ENCODE peak calls at places on chromosomes 13 and 19, in five cellular contexts. A is testis, Q is mesendoderm, L is aorta, W is PC-9. I is an unnamed sample.

GRCh38 chr13:22505489-22505888 is 675.3 kb upstream of the SGCG start:
- DNase-seq in A (peak), Q (no peak), L (no peak), W (no peak), I (no peak)

GRCh38 chr19:19558055-19558454 is 20.0 kb downstream of the CILP2 start:
- DNase-seq in A (no peak), Q (no peak), L (no peak), W (no peak), I (no peak)

GRCh38 chr13:37775871-37776270 is 93.7 kb downstream of the TRPC4 start:
- DNase-seq in A (no peak), Q (no peak), L (no peak), W (no peak), I (no peak)

GRCh38 chr13:33973194-33973593 is 155.2 kb downstream of the RFC3 start:
- DNase-seq in A (no peak), Q (no peak), L (no peak), W (no peak), I (no peak)

GRCh38 chr13:37701306-37701705 is 102.7 kb upstream of the POSTN start:
- DNase-seq in A (no peak), Q (no peak), L (no peak), W (no peak), I (no peak)

GRCh38 chr19:3842948-3843347 is 25.9 kb downstream of the ZFR2 start:
- DNase-seq in A (no peak), Q (no peak), L (no peak), W (no peak), I (no peak)

GRCh38 chr13:87669379-87669978 is 1.7 kb upstream of the SLITRK5 start:
- DNase-seq in A (no peak), Q (peak), L (no peak), W (no peak), I (no peak)

GRCh38 chr19:51904331-51905165 is at the start of gene ZNF649:
- DNase-seq in A (peak), Q (peak), L (peak), W (peak), I (peak)

GRCh38 chr13:111202745-111203144 is 87.6 kb downstream of the ARHGEF7 start:
- DNase-seq in A (peak), Q (peak), L (no peak), W (no peak), I (no peak)

GRCh38 chr19:7540761-7541480 is 5.4 kb downstream of the PNPLA6 start:
- DNase-seq in A (no peak), Q (peak), L (no peak), W (no peak), I (peak)

GRCh38 chr13:20126460-20127262 is 34.2 kb downstream of the GJA3 start:
- DNase-seq in A (no peak), Q (no peak), L (no peak), W (no peak), I (no peak)

GRCh38 chr13:20127563-20128458 is 33.0 kb downstream of the GJA3 start:
- DNase-seq in A (peak), Q (peak), L (peak), W (peak), I (peak)

GRCh38 chr13:20128459-20128927 is 32.4 kb downstream of the GJA3 start:
- DNase-seq in A (peak), Q (no peak), L (no peak), W (peak), I (peak)

GRCh38 chr13:20125783-20126165 is 35.1 kb downstream of the GJA3 start:
- DNase-seq in A (no peak), Q (no peak), L (no peak), W (no peak), I (no peak)

GRCh38 chr13:20127263-20127562 is 33.6 kb downstream of the GJA3 start:
- DNase-seq in A (no peak), Q (peak), L (no peak), W (no peak), I (peak)
- H3K27ac ChIP-seq in A (peak), Q (no peak), L (no peak), W (peak), I (peak)

GRCh38 chr19:38003427-38004099 is 96.6 kb downstream of the SIPA1L3 start:
- DNase-seq in A (peak), Q (peak), L (peak), W (peak), I (peak)

GRCh38 chr19:37998801-37999308 is 91.8 kb downstream of the SIPA1L3 start:
- DNase-seq in A (no peak), Q (no peak), L (no peak), W (no peak), I (no peak)

GRCh38 chr19:38004100-38004504 is 97.1 kb downstream of the SIPA1L3 start:
- DNase-seq in A (no peak), Q (no peak), L (no peak), W (no peak), I (no peak)

GRCh38 chr19:37999309-38000213 is 92.6 kb downstream of the SIPA1L3 start:
- DNase-seq in A (no peak), Q (no peak), L (no peak), W (no peak), I (peak)

GRCh38 chr19:38001158-38001781 is 94.3 kb downstream of the SIPA1L3 start:
- DNase-seq in A (no peak), Q (no peak), L (no peak), W (no peak), I (no peak)
- H3K27ac ChIP-seq in A (no peak), Q (no peak), L (no peak), W (no peak), I (no peak)

DNA sequence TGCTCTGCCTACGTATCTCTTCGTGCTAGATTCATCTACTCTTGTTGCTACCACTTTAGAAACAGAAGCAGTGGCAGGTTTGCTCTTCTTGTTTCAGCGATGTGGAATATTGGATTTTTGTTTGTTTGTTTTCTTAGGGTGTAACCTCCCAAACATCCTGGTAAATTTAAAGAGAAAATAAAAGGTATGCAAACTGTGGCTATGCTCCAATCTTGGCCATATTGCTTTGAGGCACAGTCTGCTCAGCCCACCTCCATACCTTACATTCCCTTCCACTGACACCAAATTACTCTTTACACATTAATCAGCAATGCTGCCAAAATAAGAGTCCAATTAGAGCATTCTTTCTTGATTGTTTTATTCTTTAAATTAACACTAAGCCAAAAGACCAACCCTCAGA is 25.2 kb upstream of the UBL3 start:
- DNase-seq in A (no peak), Q (peak), L (no peak), W (no peak), I (no peak)
- H3K27ac ChIP-seq in A (no peak), Q (no peak), L (no peak), W (no peak), I (no peak)

GRCh38 chr13:106117035-106117434 is 418.4 kb downstream of the EFNB2 start:
- DNase-seq in A (no peak), Q (no peak), L (no peak), W (no peak), I (no peak)
- H3K27ac ChIP-seq in A (no peak), Q (no peak), L (no peak), W (peak), I (no peak)

GRCh38 chr19:46660601-46661019 is 372 bp downstream of the DACT3 start:
- DNase-seq in A (no peak), Q (no peak), L (peak), W (no peak), I (no peak)
- H3K27ac ChIP-seq in A (peak), Q (no peak), L (peak), W (no peak), I (peak)

DNA sequence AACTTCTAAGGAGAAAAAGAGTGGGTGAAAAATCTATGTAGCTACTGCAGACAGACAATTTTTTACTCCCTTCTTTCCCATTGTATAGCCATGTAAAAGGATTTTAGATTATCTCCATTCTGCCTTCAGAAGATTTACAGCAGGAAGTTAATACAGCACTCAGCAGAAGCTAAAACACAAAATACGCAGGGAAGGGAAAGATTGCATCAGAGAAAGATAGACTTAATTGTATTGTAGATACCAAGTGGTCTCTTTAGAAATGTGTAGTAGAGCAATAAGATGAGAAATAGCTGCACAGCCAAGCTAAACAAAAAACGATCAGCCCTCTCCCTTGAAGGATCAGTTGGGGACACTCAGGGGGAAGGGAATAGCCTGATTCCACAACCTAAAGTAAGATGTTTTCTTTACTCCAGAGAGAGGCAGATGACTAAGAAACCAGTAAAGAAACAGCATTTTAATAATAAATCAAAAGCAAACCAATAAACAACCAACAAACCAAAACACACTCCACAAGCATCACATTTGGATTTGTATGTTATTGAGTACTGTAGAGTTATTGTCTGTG is 236.7 kb upstream of the SLITRK1 start:
- DNase-seq in A (no peak), Q (no peak), L (no peak), W (no peak), I (no peak)
- H3K27ac ChIP-seq in A (no peak), Q (no peak), L (no peak), W (no peak), I (no peak)

GRCh38 chr19:1929051-1929742 is 11.8 kb upstream of the CSNK1G2 start:
- DNase-seq in A (peak), Q (peak), L (peak), W (peak), I (no peak)
- H3K27ac ChIP-seq in A (no peak), Q (no peak), L (no peak), W (no peak), I (no peak)

DNA sequence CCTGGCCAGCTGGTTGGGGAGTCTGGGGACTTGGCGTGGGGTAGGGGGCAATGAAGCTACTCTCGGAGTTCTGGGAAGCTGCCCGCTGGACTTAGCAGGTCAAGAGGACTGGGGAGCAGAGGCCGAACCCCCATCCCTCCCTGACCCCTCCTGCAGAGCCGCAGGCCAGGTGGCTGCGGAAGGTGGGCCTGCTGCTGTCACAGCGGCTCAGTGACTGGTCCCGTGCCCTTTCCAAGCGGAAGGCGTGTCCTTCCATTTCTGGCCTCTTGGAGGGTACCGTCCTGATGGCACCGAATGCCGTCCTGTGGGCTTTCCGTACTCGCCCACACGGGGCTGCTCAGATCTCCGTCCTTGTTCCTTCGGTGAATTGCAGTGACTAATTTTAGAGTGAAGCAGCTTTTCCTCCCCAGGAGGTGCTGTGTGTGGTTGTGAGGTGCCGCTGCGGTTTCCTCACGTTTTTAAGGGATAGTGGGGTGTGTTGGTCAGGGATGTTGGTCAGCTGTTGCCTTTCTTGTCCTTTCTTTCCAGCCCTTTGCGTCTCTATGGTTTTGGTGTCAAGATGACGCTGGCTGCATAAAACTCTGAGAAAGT is 20.8 kb downstream of the DOT1L start:
- DNase-seq in A (no peak), Q (no peak), L (no peak), W (no peak), I (no peak)
- H3K27ac ChIP-seq in A (no peak), Q (no peak), L (no peak), W (no peak), I (peak)

I was measured in coronary artery.